ENCODE peak calls at places on chromosomes 2 and 18, in seven cellular contexts. I is NCI-H2029 treated with DMSO at 0.1 percent for 48 hours, F is anterior cingulate cortex, J is GM13976, V is EL, U is small intestine, M is HT1080. G is an unnamed sample.

GRCh38 chr2:234917245-234917975 is 34.4 kb upstream of the SH3BP4 start:
- DNase-seq in F (no peak), J (no peak), V (no peak), I (no peak), M (no peak), U (no peak), G (no peak)

GRCh38 chr2:31404302-31404701 is 10.2 kb downstream of the XDH start:
- DNase-seq in J (no peak), F (no peak), I (no peak), V (no peak), M (no peak), U (peak), G (no peak)

GRCh38 chr18:59484796-59485328 is 125.8 kb upstream of the LMAN1 start:
- DNase-seq in J (no peak), U (no peak), F (no peak), I (no peak), M (no peak), V (peak), G (peak)

GRCh38 chr2:73281244-73281643 is 3.0 kb downstream of the FBXO41 start:
- DNase-seq in J (no peak), U (no peak), V (no peak), F (no peak), I (no peak), M (no peak), G (no peak)

GRCh38 chr2:56713161-56713676 is 529.4 kb downstream of the CCDC85A start:
- DNase-seq in I (no peak), J (no peak), U (no peak), M (no peak), F (no peak), V (peak), G (peak)

GRCh38 chr2:239832995-239833727 is 192.0 kb downstream of the NDUFA10 start:
- DNase-seq in V (no peak), M (no peak), F (no peak), I (no peak), J (no peak), U (no peak), G (no peak)

GRCh38 chr2:70044290-70045040 is 42.8 kb upstream of the PCBP1 start:
- DNase-seq in V (no peak), I (no peak), J (no peak), F (no peak), M (no peak), U (peak), G (no peak)

GRCh38 chr2:239991689-239992314 is 33.3 kb downstream of the NDUFA10 start:
- DNase-seq in M (peak), J (peak), V (peak), U (peak), I (peak), F (no peak), G (peak)

GRCh38 chr2:177242136-177242987 is 22.2 kb downstream of the NFE2L2 start:
- DNase-seq in U (no peak), F (no peak), J (no peak), V (peak), I (peak), M (peak), G (peak)

GRCh38 chr2:47070920-47071824 is 83.9 kb downstream of the STPG4 start:
- DNase-seq in J (peak), V (peak), U (no peak), F (no peak), M (peak), I (no peak), G (peak)

G was measured in iris pigment epithelial cell.